ENCODE peak calls at places on chromosome 15, in eight cellular contexts. O is dorsolateral prefrontal cortex, W is esophagus squamous epithelium, M is Caco-2, A is fibroblast of the aortic adventitia, P is IMR-90, B is Panc1, T is RWPE2. H is an unnamed sample.

GRCh38 chr15:76360416-76360815 is 23.8 kb downstream of the ISL2 start:
- DNase-seq in O (no peak), W (no peak), M (no peak), A (no peak), P (no peak), B (no peak), T (no peak), H (no peak)

GRCh38 chr15:88002721-88003120 is 253.8 kb downstream of the NTRK3 start:
- DNase-seq in O (no peak), W (no peak), M (no peak), A (no peak), P (no peak), B (no peak), T (no peak), H (no peak)

GRCh38 chr15:69126054-69126469 is 34.4 kb upstream of the GLCE start:
- DNase-seq in O (no peak), W (no peak), M (no peak), A (peak), P (peak), B (no peak), T (no peak), H (peak)

GRCh38 chr15:68192804-68193521 is 12.2 kb downstream of the CALML4 start:
- DNase-seq in O (no peak), W (no peak), M (no peak), A (no peak), P (no peak), B (no peak), T (no peak), H (no peak)

GRCh38 chr15:45168286-45168685 is 19.5 kb downstream of the SHF start:
- DNase-seq in O (no peak), W (no peak), M (no peak), A (no peak), P (no peak), B (no peak), T (no peak), H (no peak)

GRCh38 chr15:62950455-62950854 is 92.1 kb upstream of the TPM1 start:
- DNase-seq in O (no peak), W (no peak), M (no peak), A (no peak), P (no peak), B (no peak), T (no peak), H (no peak)

GRCh38 chr15:93417156-93418077 is 328.4 kb upstream of the RGMA start:
- DNase-seq in O (no peak), W (no peak), M (no peak), A (no peak), P (no peak), B (no peak), T (no peak), H (no peak)

GRCh38 chr15:60370105-60370803 is 27.5 kb downstream of the ANXA2 start:
- DNase-seq in O (no peak), W (no peak), M (no peak), A (peak), P (no peak), B (no peak), T (no peak), H (no peak)

GRCh38 chr15:43520138-43520537 is 2.7 kb downstream of the MAP1A start:
- DNase-seq in O (no peak), W (no peak), M (no peak), A (no peak), P (no peak), B (no peak), T (no peak), H (no peak)

GRCh38 chr15:55126111-55126510 is 70.6 kb downstream of the RSL24D1 start:
- DNase-seq in O (no peak), W (no peak), M (no peak), A (no peak), P (no peak), B (no peak), T (no peak), H (no peak)

GRCh38 chr15:46091860-46092450 is 457.1 kb downstream of the SQOR start:
- DNase-seq in O (no peak), W (no peak), M (no peak), A (no peak), P (peak), B (no peak), T (no peak), H (peak)

GRCh38 chr15:81189583-81190283 is 6.9 kb upstream of the IL16 start:
- DNase-seq in O (no peak), W (no peak), M (no peak), A (peak), P (peak), B (no peak), T (no peak), H (peak)

GRCh38 chr15:61086001-61086400 is 143.1 kb downstream of the RORA start:
- DNase-seq in O (no peak), W (no peak), M (peak), A (no peak), P (no peak), B (no peak), T (no peak), H (no peak)

GRCh38 chr15:42581272-42581730 is 5.9 kb downstream of the STARD9 start:
- DNase-seq in O (peak), W (peak), M (peak), A (peak), P (peak), B (no peak), T (peak), H (peak)

GRCh38 chr15:70193734-70194133 is 96.0 kb upstream of the TLE3 start:
- DNase-seq in O (no peak), W (no peak), M (no peak), A (no peak), P (no peak), B (no peak), T (no peak), H (no peak)

GRCh38 chr15:67779160-67780111 is 45.9 kb upstream of the SKOR1 start:
- DNase-seq in O (no peak), W (no peak), M (no peak), A (no peak), P (no peak), B (no peak), T (no peak), H (no peak)

GRCh38 chr15:51736646-51737537 is 563 bp downstream of the LYSMD2 start:
- DNase-seq in O (peak), W (no peak), M (no peak), A (no peak), P (no peak), B (no peak), T (no peak), H (no peak)

GRCh38 chr15:51281368-51281967 is 56.9 kb downstream of the CYP19A1 start:
- DNase-seq in O (peak), W (no peak), M (no peak), A (peak), P (peak), B (no peak), T (no peak), H (peak)

GRCh38 chr15:84600331-84600686 is 500 bp upstream of the ZSCAN2 start:
- DNase-seq in O (peak), W (peak), M (peak), A (peak), P (peak), B (peak), T (peak), H (peak)

GRCh38 chr15:62447742-62448141 is 282.7 kb upstream of the C2CD4B start:
- DNase-seq in O (no peak), W (no peak), M (no peak), A (peak), P (no peak), B (no peak), T (no peak), H (no peak)

GRCh38 chr15:91496754-91497691 is 356.5 kb upstream of the SLCO3A1 start:
- DNase-seq in O (no peak), W (no peak), M (no peak), A (no peak), P (no peak), B (no peak), T (no peak), H (no peak)

GRCh38 chr15:34047893-34048775 is 9.1 kb upstream of the AVEN start:
- DNase-seq in O (no peak), W (no peak), M (no peak), A (peak), P (no peak), B (no peak), T (no peak), H (peak)

GRCh38 chr15:92596623-92597022 is 59.0 kb downstream of the FAM174B start:
- DNase-seq in O (no peak), W (no peak), M (no peak), A (no peak), P (no peak), B (no peak), T (no peak), H (no peak)

GRCh38 chr15:55897560-55898336 is 95.7 kb downstream of the NEDD4 start:
- DNase-seq in O (peak), W (no peak), M (peak), A (peak), P (peak), B (peak), T (peak), H (peak)

GRCh38 chr15:58520464-58520863 is 88.7 kb downstream of the LIPC start:
- DNase-seq in O (no peak), W (no peak), M (no peak), A (no peak), P (no peak), B (no peak), T (no peak), H (no peak)

GRCh38 chr15:78810377-78811123 is 714 bp downstream of the ADAMTS7 start:
- DNase-seq in O (no peak), W (no peak), M (no peak), A (peak), P (peak), B (no peak), T (no peak), H (peak)

GRCh38 chr15:68028137-68028771 is 25.9 kb upstream of the PIAS1 start:
- DNase-seq in O (no peak), W (no peak), M (no peak), A (no peak), P (no peak), B (no peak), T (no peak), H (no peak)

GRCh38 chr15:100306098-100306497 is 35.7 kb downstream of the ADAMTS17 start:
- DNase-seq in O (no peak), W (no peak), M (no peak), A (no peak), P (no peak), B (no peak), T (no peak), H (no peak)

GRCh38 chr15:47186071-47186470 is 531.2 kb upstream of the SEMA6D start:
- DNase-seq in O (no peak), W (no peak), M (no peak), A (no peak), P (no peak), B (no peak), T (no peak), H (no peak)

GRCh38 chr15:96336643-96337353 is 6.3 kb downstream of the NR2F2 start:
- DNase-seq in O (no peak), W (no peak), M (no peak), A (no peak), P (no peak), B (no peak), T (no peak), H (no peak)

GRCh38 chr15:77032647-77033416 is 37.9 kb downstream of the PSTPIP1 start:
- DNase-seq in O (peak), W (no peak), M (peak), A (no peak), P (no peak), B (no peak), T (no peak), H (no peak)

GRCh38 chr15:36775209-36775608 is 195.8 kb downstream of the CDIN1 start:
- DNase-seq in O (no peak), W (no peak), M (no peak), A (no peak), P (no peak), B (no peak), T (no peak), H (no peak)

GRCh38 chr15:37877851-37878577 is 56.4 kb upstream of the TMCO5A start:
- DNase-seq in O (no peak), W (no peak), M (no peak), A (peak), P (peak), B (no peak), T (no peak), H (peak)

GRCh38 chr15:87207945-87208580 is 1048.5 kb downstream of the NTRK3 start:
- DNase-seq in O (no peak), W (no peak), M (no peak), A (peak), P (peak), B (no peak), T (no peak), H (no peak)

GRCh38 chr15:98904466-98905048 is 103.0 kb downstream of the PGPEP1L start:
- DNase-seq in O (peak), W (no peak), M (peak), A (peak), P (peak), B (no peak), T (no peak), H (peak)
- TF ChIP-seq CTCF in O (peak), W (peak), M (peak), A (peak), P (peak), B (peak), T (peak), H (peak)

GRCh38 chr15:39641187-39641889 is 60.5 kb downstream of the THBS1 start:
- DNase-seq in O (no peak), W (no peak), M (no peak), A (no peak), P (peak), B (no peak), T (no peak), H (peak)
- H3K4me3 ChIP-seq in O (no peak), W (no peak), M (no peak), A (no peak), P (no peak), B (no peak), T (no peak), H (no peak)

GRCh38 chr15:82397817-82398216 is 31.8 kb upstream of the GOLGA6L9 start:
- DNase-seq in O (no peak), W (no peak), M (no peak), A (no peak), P (no peak), B (no peak), T (no peak), H (no peak)

GRCh38 chr15:82398785-82399184 is 30.8 kb upstream of the GOLGA6L9 start:
- DNase-seq in O (no peak), W (no peak), M (no peak), A (no peak), P (no peak), B (no peak), T (no peak), H (no peak)

GRCh38 chr15:82393671-82394070 is 35.9 kb upstream of the GOLGA6L9 start:
- DNase-seq in O (no peak), W (no peak), M (no peak), A (no peak), P (peak), B (no peak), T (no peak), H (no peak)
- TF ChIP-seq CTCF in O (no peak), W (no peak), M (no peak), A (no peak), P (no peak), B (no peak), T (no peak), H (no peak)

GRCh38 chr15:90013503-90013937 is 12.4 kb downstream of the ZNF710 start:
- DNase-seq in O (no peak), W (no peak), M (no peak), A (no peak), P (no peak), B (no peak), T (peak), H (no peak)
- H3K4me3 ChIP-seq in O (no peak), W (no peak), M (no peak), A (no peak), P (no peak), B (no peak), T (no peak), H (no peak)

GRCh38 chr15:71195242-71195641 is 80.0 kb downstream of the THSD4 start:
- DNase-seq in O (no peak), W (no peak), M (no peak), A (no peak), P (no peak), B (no peak), T (no peak), H (peak)
- TF ChIP-seq CTCF in O (no peak), W (no peak), M (peak), A (peak), P (no peak), B (peak), T (peak), H (peak)

DNA sequence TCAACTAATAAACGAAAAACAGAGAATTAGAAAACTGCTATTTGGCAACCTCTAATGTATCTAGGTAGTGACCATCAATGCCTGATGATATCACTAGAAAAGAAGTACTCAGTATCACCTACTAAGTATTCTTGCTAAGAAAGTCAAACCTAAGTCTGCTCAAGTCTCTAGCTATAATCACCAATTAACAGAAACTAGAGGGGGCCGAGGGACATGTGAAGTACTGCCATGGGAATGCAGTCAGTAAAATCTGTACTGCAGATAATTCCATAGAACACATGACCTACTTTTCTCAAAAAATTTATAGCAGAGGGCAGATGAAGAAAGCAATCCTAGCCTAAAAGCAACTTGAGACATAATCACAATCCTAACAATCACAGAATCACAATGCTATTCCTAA is 51.4 kb downstream of the CPEB1 start:
- DNase-seq in O (no peak), W (no peak), M (no peak), A (no peak), P (no peak), B (no peak), T (no peak), H (no peak)
- H3K4me3 ChIP-seq in O (no peak), W (no peak), M (no peak), A (no peak), P (no peak), B (no peak), T (no peak), H (no peak)

GRCh38 chr15:57343018-57343417 is 33.3 kb upstream of the CGNL1 start:
- DNase-seq in O (no peak), W (no peak), M (no peak), A (no peak), P (no peak), B (no peak), T (no peak), H (no peak)

GRCh38 chr15:57348081-57348480 is 28.2 kb upstream of the CGNL1 start:
- DNase-seq in O (no peak), W (no peak), M (no peak), A (no peak), P (no peak), B (no peak), T (no peak), H (no peak)

GRCh38 chr15:57343526-57343925 is 32.8 kb upstream of the CGNL1 start:
- DNase-seq in O (no peak), W (no peak), M (no peak), A (no peak), P (no peak), B (no peak), T (no peak), H (no peak)

GRCh38 chr15:57344282-57344681 is 32.0 kb upstream of the CGNL1 start:
- DNase-seq in O (no peak), W (no peak), M (no peak), A (no peak), P (no peak), B (no peak), T (no peak), H (no peak)

GRCh38 chr15:57345584-57345983 is 30.7 kb upstream of the CGNL1 start:
- DNase-seq in O (no peak), W (no peak), M (peak), A (no peak), P (no peak), B (no peak), T (no peak), H (no peak)
- TF ChIP-seq CTCF in O (peak), W (no peak), M (no peak), A (peak), P (peak), B (peak), T (peak), H (peak)

GRCh38 chr15:27077790-27078189 is 106.8 kb downstream of the GABRG3 start:
- DNase-seq in O (no peak), W (no peak), M (no peak), A (no peak), P (no peak), B (no peak), T (no peak), H (no peak)
- H3K4me3 ChIP-seq in O (no peak), W (no peak), M (no peak), A (no peak), P (no peak), B (no peak), T (no peak), H (no peak)

H was measured in fibroblast of villous mesenchyme.